ENCODE peak calls at places on chromosomes 12 and 14, in five cellular contexts. G, K, R, Q and J are unnamed samples.

GRCh38 chr12:15130521-15130920 is 90.7 kb downstream of the RERG start:
- DNase-seq in R (no peak), K (no peak), Q (no peak), G (no peak), J (no peak)

GRCh38 chr12:125530876-125531275 is 465.6 kb downstream of the AACS start:
- DNase-seq in G (no peak), R (no peak), K (no peak), Q (no peak), J (no peak)

GRCh38 chr12:48291511-48291910 is 59.2 kb downstream of the ZNF641 start:
- DNase-seq in Q (no peak), R (no peak), K (no peak), G (no peak), J (no peak)

GRCh38 chr12:76256341-76256740 is 91.9 kb downstream of the BBS10 start:
- DNase-seq in G (no peak), K (no peak), R (no peak), Q (no peak), J (no peak)

GRCh38 chr14:30295980-30296379 is 263.0 kb upstream of the G2E3 start:
- DNase-seq in G (no peak), R (no peak), Q (no peak), K (no peak), J (no peak)

GRCh38 chr14:70920608-70921007 is 13.3 kb downstream of the PCNX1 start:
- DNase-seq in K (no peak), G (no peak), R (no peak), Q (no peak), J (no peak)

GRCh38 chr14:71645656-71646055 is 286.6 kb upstream of the RGS6 start:
- DNase-seq in K (no peak), R (no peak), G (no peak), Q (no peak), J (peak)

GRCh38 chr12:124026755-124027745 is 54.0 kb downstream of the ZNF664 start:
- DNase-seq in Q (no peak), R (no peak), K (no peak), G (no peak), J (no peak)

GRCh38 chr12:57983150-57983857 is 41.9 kb downstream of the ATP23 start:
- DNase-seq in Q (no peak), G (no peak), K (peak), R (no peak), J (no peak)

GRCh38 chr12:95218852-95219171 is 1.2 kb downstream of the VEZT start:
- DNase-seq in R (no peak), K (no peak), G (peak), Q (no peak), J (peak)

GRCh38 chr14:30375280-30375892 is 183.6 kb upstream of the G2E3 start:
- DNase-seq in G (no peak), Q (peak), R (no peak), K (peak), J (peak)

GRCh38 chr14:57362356-57362755 is 28.0 kb upstream of the NAA30 start:
- DNase-seq in K (no peak), Q (no peak), G (no peak), R (no peak), J (no peak)

GRCh38 chr12:114733919-114734318 is 49.9 kb upstream of the TBX3 start:
- DNase-seq in R (no peak), Q (no peak), G (no peak), K (no peak), J (no peak)

DNA sequence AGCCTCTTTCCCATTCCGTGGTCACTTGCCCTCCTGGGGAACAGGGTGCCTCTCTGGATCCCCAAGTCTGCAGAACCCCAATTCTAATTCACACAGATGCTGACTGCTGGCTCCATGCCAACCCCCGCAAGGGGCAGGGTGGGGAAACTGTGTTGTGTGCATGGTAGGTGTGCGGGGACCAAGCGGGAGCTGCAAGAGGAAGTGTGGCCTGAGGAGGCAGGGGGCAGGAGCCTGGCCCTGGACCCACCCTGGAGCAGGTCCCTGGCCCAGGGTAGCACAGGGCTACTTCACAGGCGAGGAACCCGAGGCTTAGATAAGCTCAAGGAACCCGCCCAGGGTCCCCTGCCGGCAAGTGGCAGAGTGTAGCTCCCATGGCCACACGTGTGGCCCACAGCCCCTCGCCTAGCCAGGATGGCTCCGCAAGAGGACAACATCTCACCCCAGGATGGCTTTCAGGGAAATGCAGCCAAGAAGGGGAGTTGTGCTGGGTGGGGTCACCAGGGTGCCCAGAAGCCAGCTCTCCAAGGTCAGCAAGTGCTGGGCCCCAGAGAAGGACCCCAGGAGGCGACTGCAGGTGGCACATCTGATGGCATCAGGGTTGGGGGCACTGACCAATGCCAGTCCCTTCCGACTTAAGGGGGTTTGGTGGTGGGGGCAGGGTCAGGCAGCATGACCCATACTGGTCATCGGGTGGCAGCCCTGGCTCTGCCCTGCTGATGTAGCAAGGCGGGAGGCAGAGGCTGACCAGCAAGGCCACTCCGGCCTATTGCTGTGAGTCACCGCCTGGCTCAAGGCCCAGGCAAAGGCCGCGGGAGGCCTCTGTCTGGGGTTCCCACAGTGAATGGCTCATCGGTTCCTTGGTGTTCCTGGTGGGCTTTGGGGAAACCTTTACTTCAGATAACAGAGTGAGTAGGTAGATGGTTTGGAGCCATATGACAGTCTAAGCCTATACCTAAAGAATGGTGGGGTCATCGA is 37.3 kb upstream of the EML1 start:
- DNase-seq in G (peak), R (peak), K (no peak), Q (peak), J (no peak)
- H3K27ac ChIP-seq in G (no peak), R (peak), K (no peak), Q (peak), J (no peak)

DNA sequence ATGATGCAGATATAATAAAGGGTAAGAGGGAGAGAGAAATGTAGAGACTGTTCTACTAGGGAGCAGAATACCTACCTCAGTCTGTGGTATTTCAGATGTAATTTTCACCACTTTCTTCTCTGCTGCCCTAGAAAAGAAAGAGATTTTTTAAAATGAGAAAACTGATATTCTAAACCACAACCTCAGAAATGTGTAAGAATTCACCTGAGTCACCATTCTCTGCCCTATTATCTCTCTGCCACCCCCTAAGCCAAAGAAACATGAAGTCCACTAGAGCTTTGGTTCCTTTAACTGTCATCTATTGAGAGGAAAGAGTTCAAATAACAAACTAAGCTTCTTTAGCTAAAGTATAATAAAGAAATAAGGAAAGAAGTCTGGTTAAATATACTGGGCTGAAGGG is 21.6 kb downstream of the SARNP start:
- DNase-seq in R (no peak), K (no peak), G (no peak), Q (no peak), J (no peak)
- TF ChIP-seq POLR2AphosphoS5 in R (no peak), K (no peak), G (no peak), Q (no peak), J (no peak)

GRCh38 chr14:81533536-81534343 is at the start of gene SEL1L:
- DNase-seq in K (peak), Q (peak), G (peak), R (peak), J (peak)

GRCh38 chr14:81534510-81535074 is 939 bp upstream of the SEL1L start:
- DNase-seq in K (no peak), R (no peak), G (no peak), Q (no peak), J (no peak)

GRCh38 chr14:81535399-81536124 is 1.9 kb upstream of the SEL1L start:
- DNase-seq in R (no peak), Q (no peak), K (no peak), G (no peak), J (no peak)

GRCh38 chr14:81537193-81537592 is 3.5 kb upstream of the SEL1L start:
- DNase-seq in Q (no peak), K (no peak), R (no peak), G (no peak), J (no peak)

GRCh38 chr14:81536125-81536771 is 2.6 kb upstream of the SEL1L start:
- DNase-seq in R (no peak), Q (no peak), G (no peak), K (no peak), J (no peak)
- H3K27ac ChIP-seq in R (no peak), Q (peak), G (no peak), K (no peak), J (no peak)

GRCh38 chr14:97412933-97413574 is 615.9 kb downstream of the VRK1 start:
- DNase-seq in R (no peak), Q (no peak), G (no peak), K (no peak), J (no peak)
- TF ChIP-seq POLR2AphosphoS5 in R (no peak), Q (no peak), G (no peak), K (no peak), J (no peak)

DNA sequence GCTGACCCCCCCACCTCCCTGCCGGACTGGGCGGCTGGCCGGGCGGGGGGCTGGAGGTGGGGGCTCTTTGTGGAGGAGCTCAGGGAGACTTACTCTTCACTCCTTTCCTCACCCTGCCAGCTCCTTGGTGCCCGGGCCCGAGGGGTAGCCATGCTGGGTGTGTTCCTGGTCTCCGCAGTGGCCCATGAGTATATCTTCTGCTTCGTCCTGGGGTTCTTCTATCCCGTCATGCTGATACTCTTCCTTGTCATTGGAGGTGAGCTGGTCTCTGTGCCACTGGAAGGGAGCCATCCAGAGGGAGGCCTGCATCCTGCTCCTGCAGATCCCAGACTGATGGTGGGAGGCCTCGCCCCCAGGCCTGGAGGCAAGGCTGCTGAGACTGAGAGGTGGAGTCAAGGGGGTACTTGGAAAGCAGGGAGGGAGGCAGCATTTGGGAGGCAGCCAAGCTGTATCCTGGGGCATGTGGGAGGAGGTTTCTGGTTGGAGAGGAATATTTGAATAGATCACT is 19.7 kb downstream of the SOAT2 start:
- DNase-seq in Q (no peak), K (no peak), R (no peak), G (no peak), J (no peak)
- H3K27ac ChIP-seq in Q (no peak), K (no peak), R (no peak), G (peak), J (no peak)

GRCh38 chr12:49537709-49538601 is 875 bp upstream of the KCNH3 start:
- DNase-seq in R (peak), G (no peak), K (no peak), Q (peak), J (peak)
- TF ChIP-seq POLR2AphosphoS5 in R (no peak), G (no peak), K (no peak), Q (no peak), J (no peak)

DNA sequence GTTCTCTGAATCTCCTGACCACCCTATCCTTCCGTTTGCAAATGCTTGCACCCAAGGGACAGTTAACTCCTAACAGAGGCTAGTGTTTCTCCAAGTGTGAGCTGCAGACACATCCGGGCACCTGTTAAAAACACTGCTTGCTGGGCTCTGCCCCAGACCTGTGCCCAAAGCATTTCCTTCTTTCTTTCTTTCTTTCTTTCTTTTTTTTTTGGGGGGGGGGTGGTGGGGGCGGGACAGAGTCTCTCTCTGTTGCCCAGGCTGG is 42.5 kb downstream of the SPRING1 start:
- DNase-seq in G (no peak), Q (no peak), R (no peak), K (no peak), J (no peak)
- H3K27ac ChIP-seq in G (no peak), Q (no peak), R (no peak), K (no peak), J (no peak)

GRCh38 chr12:45615268-45615667 is 114.2 kb upstream of the ARID2 start:
- DNase-seq in K (no peak), G (no peak), R (no peak), Q (no peak), J (no peak)
- TF ChIP-seq POLR2AphosphoS5 in K (no peak), G (no peak), R (no peak), Q (no peak), J (no peak)

GRCh38 chr12:67352682-67353081 is 83.5 kb downstream of the CAND1 start:
- DNase-seq in R (no peak), K (no peak), G (no peak), Q (no peak), J (no peak)

GRCh38 chr12:67354966-67355365 is 85.8 kb downstream of the CAND1 start:
- DNase-seq in G (no peak), Q (no peak), K (no peak), R (no peak), J (no peak)

GRCh38 chr12:67355428-67356385 is 86.5 kb downstream of the CAND1 start:
- DNase-seq in K (peak), G (no peak), Q (no peak), R (no peak), J (no peak)

GRCh38 chr12:67356400-67356799 is 87.2 kb downstream of the CAND1 start:
- DNase-seq in R (no peak), K (no peak), G (no peak), Q (no peak), J (no peak)

GRCh38 chr12:67354322-67354721 is 85.2 kb downstream of the CAND1 start:
- DNase-seq in G (no peak), R (no peak), Q (no peak), K (no peak), J (no peak)
- H3K27ac ChIP-seq in G (peak), R (no peak), Q (no peak), K (no peak), J (no peak)

GRCh38 chr12:100266802-100267602 is at the start of the genes DEPDC4 and SCYL2:
- DNase-seq in Q (peak), G (peak), R (peak), K (peak), J (peak)
- TF ChIP-seq POLR2AphosphoS5 in Q (peak), G (peak), R (peak), K (peak), J (peak)